ENCODE peak calls at places on chromosome 12, in five cellular contexts. S, H, V, E and M are unnamed samples.

GRCh38 chr12:65634626-65635331 is 189.5 kb upstream of the HMGA2 start:
- DNase-seq in S (no peak), H (peak), V (peak), E (peak), M (no peak)

GRCh38 chr12:51593539-51593938 is 2.5 kb downstream of the SCN8A start:
- DNase-seq in S (no peak), H (no peak), V (peak), E (peak), M (no peak)

GRCh38 chr12:52233462-52234141 is 559 bp downstream of the KRT7 start:
- DNase-seq in S (no peak), H (peak), V (no peak), E (no peak), M (no peak)

GRCh38 chr12:131087991-131088700 is 134.4 kb downstream of the ADGRD1 start:
- DNase-seq in S (no peak), H (no peak), V (no peak), E (no peak), M (no peak)

GRCh38 chr12:129241852-129242251 is 388.6 kb downstream of the GLT1D1 start:
- DNase-seq in S (no peak), H (no peak), V (no peak), E (no peak), M (no peak)

GRCh38 chr12:72273851-72274284 is 1.7 kb downstream of the TRHDE start:
- DNase-seq in S (no peak), H (no peak), V (no peak), E (no peak), M (no peak)

GRCh38 chr12:127145929-127146789 is 1120.8 kb upstream of the TMEM132C start:
- DNase-seq in S (peak), H (peak), V (peak), E (no peak), M (no peak)

GRCh38 chr12:65779091-65779642 is 45.1 kb upstream of the HMGA2 start:
- DNase-seq in S (no peak), H (peak), V (peak), E (no peak), M (no peak)

GRCh38 chr12:97940105-97940504 is 477.5 kb downstream of the RMST start:
- DNase-seq in S (no peak), H (no peak), V (no peak), E (no peak), M (no peak)

GRCh38 chr12:50882563-50882962 is 39.8 kb downstream of the TMPRSS12 start:
- DNase-seq in S (no peak), H (no peak), V (no peak), E (no peak), M (no peak)

GRCh38 chr12:117347588-117347987 is 13.8 kb downstream of the NOS1 start:
- DNase-seq in S (no peak), H (no peak), V (no peak), E (no peak), M (no peak)

GRCh38 chr12:91419809-91420208 is 237.2 kb upstream of the DCN start:
- DNase-seq in S (no peak), H (no peak), V (no peak), E (no peak), M (no peak)

GRCh38 chr12:60863421-60863820 is 1267.6 kb downstream of the SLC16A7 start:
- DNase-seq in S (no peak), H (no peak), V (no peak), E (no peak), M (no peak)

GRCh38 chr12:25034676-25035075 is 85.8 kb upstream of the BCAT1 start:
- DNase-seq in S (no peak), H (no peak), V (no peak), E (no peak), M (no peak)

GRCh38 chr12:23611320-23611719 is 338.1 kb downstream of the SOX5 start:
- DNase-seq in S (no peak), H (no peak), V (peak), E (no peak), M (no peak)

GRCh38 chr12:31353730-31354708 is 28.1 kb upstream of the SINHCAF start:
- DNase-seq in S (no peak), H (no peak), V (no peak), E (no peak), M (no peak)
- TF ChIP-seq MAFK in S (no peak), H (no peak), V (no peak), E (no peak), M (no peak)

GRCh38 chr12:124410354-124411175 is 115.7 kb downstream of the RFLNA start:
- DNase-seq in S (peak), H (no peak), V (peak), E (no peak), M (no peak)
- TF ChIP-seq MAFK in S (no peak), H (no peak), V (no peak), E (no peak), M (no peak)

GRCh38 chr12:12791756-12792346 is 6.4 kb downstream of the APOLD1 start:
- DNase-seq in S (no peak), H (peak), V (peak), E (no peak), M (no peak)
- TF ChIP-seq MAFK in S (no peak), H (no peak), V (no peak), E (no peak), M (no peak)

GRCh38 chr12:108700833-108701450 is 30.4 kb downstream of the CORO1C start:
- DNase-seq in S (no peak), H (no peak), V (no peak), E (no peak), M (no peak)
- TF ChIP-seq MAFK in S (no peak), H (no peak), V (no peak), E (no peak), M (no peak)

GRCh38 chr12:104320627-104321024 is 17.1 kb downstream of the EID3 start:
- DNase-seq in S (no peak), H (no peak), V (no peak), E (no peak), M (no peak)

GRCh38 chr12:104321949-104322348 is 18.4 kb downstream of the EID3 start:
- DNase-seq in S (no peak), H (no peak), V (no peak), E (no peak), M (no peak)

GRCh38 chr12:104319918-104320626 is 16.5 kb downstream of the EID3 start:
- DNase-seq in S (no peak), H (no peak), V (no peak), E (no peak), M (no peak)

GRCh38 chr12:104319028-104319427 is 15.5 kb downstream of the EID3 start:
- DNase-seq in S (no peak), H (no peak), V (no peak), E (no peak), M (no peak)

DNA sequence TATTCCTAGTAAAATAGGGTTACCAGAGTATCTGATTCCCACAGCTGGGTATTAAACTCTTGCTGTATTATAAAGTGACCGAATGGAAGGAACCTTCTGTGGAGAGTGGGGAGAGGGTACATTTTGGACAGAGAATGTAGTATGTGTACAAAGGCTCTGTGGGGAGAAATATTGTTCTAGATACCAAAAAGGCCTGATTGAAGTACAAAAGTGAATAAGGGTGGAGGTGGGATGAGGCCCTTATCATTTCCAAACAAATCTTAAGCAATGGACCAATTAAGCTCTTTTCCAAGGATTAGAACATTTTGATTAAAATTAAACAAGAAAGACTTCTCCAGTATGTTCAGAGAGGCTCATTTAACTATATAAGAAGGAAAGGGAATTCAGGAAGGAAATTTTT is 20.4 kb downstream of the EID3 start:
- DNase-seq in S (no peak), H (no peak), V (no peak), E (no peak), M (no peak)
- TF ChIP-seq MAFK in S (no peak), H (no peak), V (no peak), E (no peak), M (no peak)